ENCODE peak calls at places on chromosomes 7 and 10, in eight cellular contexts. One of them, this sample, is unnamed.

GRCh38 chr7:7719235-7719634 is 828 bp upstream of the RPA3 start:
- DNase-seq in K562: peak; percentile 7
- DNase-seq in GM23338: no peak
- DNase-seq in HepG2: peak; percentile 37
- DNase-seq in H1: no peak
- DNase-seq in endothelial cell of umbilical vein: peak; percentile 42
- DNase-seq in GM12878: peak; percentile 77
- DNase-seq in HCT116: peak; percentile 26
- DNase-seq in this sample: no peak

GRCh38 chr10:95831515-95831914 is 75.6 kb downstream of the ENTPD1 start:
- DNase-seq in HCT116: no peak
- DNase-seq in endothelial cell of umbilical vein: no peak
- DNase-seq in K562: no peak
- DNase-seq in HepG2: no peak
- DNase-seq in GM23338: no peak
- DNase-seq in GM12878: no peak
- DNase-seq in H1: no peak
- DNase-seq in this sample: no peak

GRCh38 chr10:53403688-53404087 is 631.1 kb upstream of the MBL2 start:
- DNase-seq in HepG2: no peak
- DNase-seq in GM12878: no peak
- DNase-seq in H1: no peak
- DNase-seq in HCT116: no peak
- DNase-seq in endothelial cell of umbilical vein: peak; percentile 96
- DNase-seq in GM23338: no peak
- DNase-seq in K562: no peak
- DNase-seq in this sample: no peak

GRCh38 chr7:25456467-25457171 is 228.3 kb upstream of the NPVF start:
- DNase-seq in HepG2: no peak
- DNase-seq in GM23338: peak; percentile 20
- DNase-seq in HCT116: no peak
- DNase-seq in endothelial cell of umbilical vein: no peak
- DNase-seq in H1: no peak
- DNase-seq in K562: no peak
- DNase-seq in GM12878: no peak
- DNase-seq in this sample: no peak

GRCh38 chr10:86360657-86361056 is 5.9 kb downstream of the GRID1 start:
- DNase-seq in GM23338: no peak
- DNase-seq in GM12878: no peak
- DNase-seq in endothelial cell of umbilical vein: no peak
- DNase-seq in HCT116: no peak
- DNase-seq in K562: no peak
- DNase-seq in HepG2: no peak
- DNase-seq in H1: no peak
- DNase-seq in this sample: no peak

GRCh38 chr10:81894616-81895015 is 19.6 kb downstream of the NRG3 start:
- DNase-seq in GM23338: no peak
- DNase-seq in K562: no peak
- DNase-seq in endothelial cell of umbilical vein: no peak
- DNase-seq in GM12878: no peak
- DNase-seq in HepG2: no peak
- DNase-seq in HCT116: no peak
- DNase-seq in H1: no peak
- DNase-seq in this sample: no peak

GRCh38 chr7:159099711-159100231 is 44.9 kb downstream of the VIPR2 start:
- DNase-seq in HCT116: no peak
- DNase-seq in H1: peak; percentile 23
- DNase-seq in HepG2: no peak
- DNase-seq in K562: no peak
- DNase-seq in endothelial cell of umbilical vein: no peak
- DNase-seq in GM12878: no peak
- DNase-seq in GM23338: no peak
- DNase-seq in this sample: no peak

GRCh38 chr7:1709281-1709680 is 39.2 kb downstream of the ELFN1 start:
- DNase-seq in HCT116: no peak
- DNase-seq in HepG2: no peak
- DNase-seq in H1: peak; percentile 20
- DNase-seq in GM12878: no peak
- DNase-seq in endothelial cell of umbilical vein: no peak
- DNase-seq in GM23338: no peak
- DNase-seq in K562: no peak
- DNase-seq in this sample: no peak

GRCh38 chr10:58856508-58857240 is 319.8 kb upstream of the PHYHIPL start:
- DNase-seq in GM12878: no peak
- DNase-seq in HepG2: peak; percentile 84
- DNase-seq in GM23338: peak; percentile 48
- DNase-seq in endothelial cell of umbilical vein: no peak
- DNase-seq in HCT116: peak; percentile 24
- DNase-seq in K562: no peak
- DNase-seq in H1: no peak
- DNase-seq in this sample: no peak

GRCh38 chr10:81018898-81019890 is 481.5 kb downstream of the SH2D4B start:
- DNase-seq in HCT116: peak; percentile 31
- DNase-seq in H1: no peak
- DNase-seq in endothelial cell of umbilical vein: peak; percentile 53
- DNase-seq in GM12878: no peak
- DNase-seq in K562: peak; percentile 50
- DNase-seq in HepG2: peak; percentile 49
- DNase-seq in GM23338: peak; percentile 84
- DNase-seq in this sample: no peak

GRCh38 chr10:83222832-83223742 is 916.2 kb upstream of the GHITM start:
- DNase-seq in GM12878: no peak
- DNase-seq in HepG2: no peak
- DNase-seq in GM23338: peak; percentile 46
- DNase-seq in K562: no peak
- DNase-seq in endothelial cell of umbilical vein: no peak
- DNase-seq in H1: peak; percentile 59
- DNase-seq in HCT116: no peak
- DNase-seq in this sample: no peak

GRCh38 chr7:155594961-155595366 is 48.6 kb upstream of the CNPY1 start:
- DNase-seq in GM23338: peak; percentile 65
- DNase-seq in K562: no peak
- DNase-seq in endothelial cell of umbilical vein: no peak
- DNase-seq in HepG2: peak; percentile 80
- DNase-seq in GM12878: no peak
- DNase-seq in H1: no peak
- DNase-seq in HCT116: no peak
- DNase-seq in this sample: no peak

GRCh38 chr7:116630932-116631449 is 41.0 kb upstream of the MET start:
- DNase-seq in HepG2: peak; percentile 60
- DNase-seq in HCT116: peak; percentile 96
- DNase-seq in GM23338: peak; percentile 36
- DNase-seq in GM12878: no peak
- DNase-seq in H1: no peak
- DNase-seq in endothelial cell of umbilical vein: no peak
- DNase-seq in K562: peak; percentile 68
- DNase-seq in this sample: peak; percentile 5

GRCh38 chr7:110454713-110455112 is 636.2 kb upstream of the LRRN3 start:
- DNase-seq in HCT116: no peak
- DNase-seq in HepG2: no peak
- DNase-seq in K562: no peak
- DNase-seq in GM12878: no peak
- DNase-seq in H1: no peak
- DNase-seq in endothelial cell of umbilical vein: no peak
- DNase-seq in GM23338: no peak
- DNase-seq in this sample: no peak

GRCh38 chr10:1736180-1736971 is 949 bp downstream of the ADARB2 start:
- DNase-seq in endothelial cell of umbilical vein: no peak
- DNase-seq in GM23338: no peak
- DNase-seq in HepG2: no peak
- DNase-seq in K562: no peak
- DNase-seq in GM12878: no peak
- DNase-seq in HCT116: no peak
- DNase-seq in H1: no peak
- DNase-seq in this sample: no peak
- TF ChIP-seq POLR2AphosphoS5 in endothelial cell of umbilical vein: no peak
- TF ChIP-seq POLR2AphosphoS5 in GM23338: no peak
- TF ChIP-seq POLR2AphosphoS5 in HepG2: no peak
- TF ChIP-seq POLR2AphosphoS5 in K562: no peak
- TF ChIP-seq POLR2AphosphoS5 in GM12878: no peak
- TF ChIP-seq POLR2AphosphoS5 in HCT116: no peak
- TF ChIP-seq POLR2AphosphoS5 in H1: no peak
- TF ChIP-seq POLR2AphosphoS5 in this sample: no peak

DNA sequence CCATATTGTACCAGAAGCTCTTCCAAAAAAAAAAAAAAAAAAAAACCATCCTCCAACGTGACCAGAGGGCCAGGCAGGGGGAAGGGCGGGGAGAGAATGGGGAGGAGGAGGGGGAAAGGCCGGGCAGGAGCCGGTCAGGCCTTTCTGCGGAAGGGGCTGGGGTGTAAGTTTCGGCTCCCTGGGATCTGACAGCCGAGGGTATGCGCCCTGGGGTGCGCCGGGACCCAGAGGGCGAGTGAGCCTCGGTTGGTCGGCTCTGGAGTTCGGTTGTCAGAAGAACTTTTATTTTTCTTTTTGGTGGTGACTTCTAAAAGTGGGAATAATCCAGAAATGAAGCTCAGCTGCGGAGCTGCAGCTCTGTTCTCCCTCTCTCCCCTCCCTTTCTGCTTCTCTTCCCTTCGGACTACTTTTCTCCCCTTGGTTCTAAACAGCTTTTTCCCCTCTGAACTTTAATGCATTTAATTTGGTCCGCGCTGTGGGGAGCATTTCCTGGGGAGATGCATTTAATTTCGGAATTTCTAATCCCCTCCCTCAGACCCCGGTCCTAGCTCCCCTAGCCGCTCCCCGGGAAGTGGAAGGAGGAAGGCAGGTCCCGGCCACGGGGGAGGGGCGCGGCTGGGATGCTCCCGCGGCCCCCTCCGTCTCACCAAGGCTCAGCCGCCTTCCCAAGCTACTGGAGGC is 3.9 kb upstream of the PAX2 start:
- DNase-seq in K562: no peak
- DNase-seq in endothelial cell of umbilical vein: no peak
- DNase-seq in GM23338: peak; percentile 58
- DNase-seq in HCT116: no peak
- DNase-seq in HepG2: no peak
- DNase-seq in H1: peak; percentile 59
- DNase-seq in GM12878: no peak
- DNase-seq in this sample: no peak
- TF ChIP-seq EZH2 in K562: no peak
- TF ChIP-seq EZH2 in endothelial cell of umbilical vein: no peak
- TF ChIP-seq EZH2 in GM23338: peak; percentile 82
- TF ChIP-seq EZH2 in HCT116: no peak
- TF ChIP-seq EZH2 in HepG2: no peak
- TF ChIP-seq EZH2 in H1: no peak
- TF ChIP-seq EZH2 in GM12878: peak; percentile 68
- TF ChIP-seq EZH2 in this sample: no peak

GRCh38 chr7:76231583-76231982 is 29.9 kb downstream of the SRRM3 start:
- DNase-seq in GM23338: peak; percentile 62
- DNase-seq in H1: no peak
- DNase-seq in GM12878: no peak
- DNase-seq in HepG2: no peak
- DNase-seq in endothelial cell of umbilical vein: no peak
- DNase-seq in K562: peak; percentile 21
- DNase-seq in HCT116: no peak
- DNase-seq in this sample: no peak

GRCh38 chr7:76234931-76235441 is 33.3 kb downstream of the SRRM3 start:
- DNase-seq in GM23338: peak; percentile 91
- DNase-seq in H1: peak; percentile 99
- DNase-seq in endothelial cell of umbilical vein: peak; percentile 81
- DNase-seq in GM12878: no peak
- DNase-seq in K562: peak; percentile 97
- DNase-seq in HepG2: peak; percentile 17
- DNase-seq in HCT116: peak; percentile 74
- DNase-seq in this sample: peak; percentile 16

GRCh38 chr7:76232698-76233097 is 31.0 kb downstream of the SRRM3 start:
- DNase-seq in endothelial cell of umbilical vein: no peak
- DNase-seq in GM23338: no peak
- DNase-seq in HCT116: no peak
- DNase-seq in H1: no peak
- DNase-seq in K562: peak; percentile 31
- DNase-seq in GM12878: no peak
- DNase-seq in HepG2: no peak
- DNase-seq in this sample: no peak

GRCh38 chr7:76234282-76234584 is 32.5 kb downstream of the SRRM3 start:
- DNase-seq in GM12878: no peak
- DNase-seq in HCT116: no peak
- DNase-seq in HepG2: no peak
- DNase-seq in endothelial cell of umbilical vein: no peak
- DNase-seq in GM23338: no peak
- DNase-seq in H1: no peak
- DNase-seq in K562: no peak
- DNase-seq in this sample: no peak

GRCh38 chr7:76233538-76234281 is 32.0 kb downstream of the SRRM3 start:
- DNase-seq in endothelial cell of umbilical vein: no peak
- DNase-seq in HepG2: no peak
- DNase-seq in GM12878: no peak
- DNase-seq in K562: no peak
- DNase-seq in GM23338: peak; percentile 96
- DNase-seq in H1: peak; percentile 63
- DNase-seq in HCT116: no peak
- DNase-seq in this sample: no peak
- H3K27ac ChIP-seq in endothelial cell of umbilical vein: no peak overlapping the region
- H3K27ac ChIP-seq in HepG2: no peak overlapping the region
- H3K27ac ChIP-seq in GM12878: no peak overlapping the region
- H3K27ac ChIP-seq in K562: no peak overlapping the region
- H3K27ac ChIP-seq in GM23338: peak overlapping the region; percentile 84
- H3K27ac ChIP-seq in H1: no peak overlapping the region
- H3K27ac ChIP-seq in HCT116: no peak overlapping the region
- H3K27ac ChIP-seq in this sample: no peak overlapping the region

GRCh38 chr7:87566311-87566710 is 34.4 kb downstream of the ABCB1 start:
- DNase-seq in HepG2: no peak
- DNase-seq in H1: no peak
- DNase-seq in K562: no peak
- DNase-seq in GM23338: no peak
- DNase-seq in HCT116: no peak
- DNase-seq in GM12878: no peak
- DNase-seq in endothelial cell of umbilical vein: no peak
- DNase-seq in this sample: no peak
- TF ChIP-seq POLR2AphosphoS5 in HepG2: no peak
- TF ChIP-seq POLR2AphosphoS5 in H1: no peak
- TF ChIP-seq POLR2AphosphoS5 in K562: no peak
- TF ChIP-seq POLR2AphosphoS5 in GM23338: no peak
- TF ChIP-seq POLR2AphosphoS5 in HCT116: no peak
- TF ChIP-seq POLR2AphosphoS5 in GM12878: no peak
- TF ChIP-seq POLR2AphosphoS5 in endothelial cell of umbilical vein: no peak
- TF ChIP-seq POLR2AphosphoS5 in this sample: no peak

GRCh38 chr10:124615259-124615658 is 128.9 kb downstream of the FAM53B start:
- DNase-seq in H1: no peak
- DNase-seq in endothelial cell of umbilical vein: no peak
- DNase-seq in GM23338: no peak
- DNase-seq in HepG2: no peak
- DNase-seq in HCT116: no peak
- DNase-seq in GM12878: no peak
- DNase-seq in K562: no peak
- DNase-seq in this sample: no peak
- TF ChIP-seq EZH2 in H1: no peak
- TF ChIP-seq EZH2 in endothelial cell of umbilical vein: no peak
- TF ChIP-seq EZH2 in GM23338: no peak
- TF ChIP-seq EZH2 in HepG2: no peak
- TF ChIP-seq EZH2 in HCT116: no peak
- TF ChIP-seq EZH2 in GM12878: no peak
- TF ChIP-seq EZH2 in K562: no peak
- TF ChIP-seq EZH2 in this sample: no peak

DNA sequence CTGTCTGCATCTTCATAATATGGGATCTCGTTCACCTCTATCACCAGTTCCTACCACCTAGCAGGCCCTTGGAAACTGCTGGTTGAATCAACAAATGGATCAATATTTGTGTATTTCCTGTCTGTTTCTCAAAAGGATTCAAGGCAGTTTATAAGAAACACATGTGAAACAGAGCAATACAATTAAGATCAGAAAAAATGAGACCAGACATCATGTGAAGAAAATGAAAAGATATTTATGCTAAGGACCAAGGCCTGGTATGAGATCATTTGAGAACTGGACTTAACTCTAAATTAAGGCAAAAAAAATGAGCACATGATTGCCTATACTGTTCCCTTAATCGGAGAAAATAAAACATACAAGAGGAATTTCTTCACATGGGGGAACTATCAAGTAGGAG is 589.0 kb downstream of the SUGCT start:
- DNase-seq in GM23338: no peak
- DNase-seq in H1: no peak
- DNase-seq in K562: no peak
- DNase-seq in HepG2: no peak
- DNase-seq in GM12878: no peak
- DNase-seq in endothelial cell of umbilical vein: no peak
- DNase-seq in HCT116: no peak
- DNase-seq in this sample: no peak
- H3K27ac ChIP-seq in GM23338: no peak overlapping the region
- H3K27ac ChIP-seq in H1: no peak overlapping the region
- H3K27ac ChIP-seq in K562: no peak overlapping the region
- H3K27ac ChIP-seq in HepG2: no peak overlapping the region
- H3K27ac ChIP-seq in GM12878: no peak overlapping the region
- H3K27ac ChIP-seq in endothelial cell of umbilical vein: no peak overlapping the region
- H3K27ac ChIP-seq in HCT116: no peak overlapping the region
- H3K27ac ChIP-seq in this sample: no peak overlapping the region

This sample was measured in SK-N-MC.